ENCODE peak calls at places on chromosomes 4 and X, in nine cellular contexts. K is pancreas, D is lung, H is heart right ventricle, O is lower lobe of right lung, T is bronchial epithelial cell, W is gastrocnemius medialis, R is GM12878, V is right lobe of liver. Y is an unnamed sample. For H3K36me3, the result is how much of the 10 kb centered on the place peaks cover.

GRCh38 chrX:110181459-110182137 is 136.3 kb downstream of the AMMECR1 start:
- DNase-seq in T (no peak), D (no peak), W (no peak), O (no peak), R (no peak), H (no peak), V (no peak), K (no peak), Y (no peak)

GRCh38 chr4:38728651-38729141 is 54.1 kb downstream of the TLR10 start:
- DNase-seq in R (no peak), D (peak), T (peak), H (no peak), W (no peak), O (peak), K (peak), V (no peak), Y (no peak)

GRCh38 chr4:55321707-55322264 is 24.3 kb upstream of the SRD5A3 start:
- DNase-seq in R (peak), H (peak), T (peak), O (no peak), K (peak), W (peak), D (peak), V (no peak), Y (no peak)

GRCh38 chr4:15132739-15133138 is 130.5 kb downstream of the CPEB2 start:
- DNase-seq in T (no peak), R (no peak), V (no peak), D (no peak), O (no peak), W (no peak), H (no peak), K (no peak), Y (no peak)

GRCh38 chr4:87853108-87853507 is 20.3 kb downstream of the MEPE start:
- DNase-seq in O (no peak), R (no peak), T (peak), D (no peak), H (no peak), K (no peak), W (no peak), V (no peak), Y (peak)

GRCh38 chrX:1464282-1465131 is 11.8 kb upstream of the ASMTL start:
- DNase-seq in K (no peak), V (no peak), H (peak), T (no peak), R (no peak), D (peak), W (no peak), O (peak), Y (no peak)

GRCh38 chr4:73859614-73860088 is 6.6 kb downstream of the PF4V1 start:
- DNase-seq in V (no peak), W (no peak), D (no peak), T (no peak), K (no peak), O (no peak), R (no peak), H (no peak), Y (no peak)

GRCh38 chr4:150694438-150694837 is 112.5 kb downstream of the MAB21L2 start:
- DNase-seq in W (no peak), O (no peak), K (no peak), D (no peak), V (no peak), H (no peak), T (no peak), R (no peak), Y (no peak)

GRCh38 chr4:152565338-152565737 is 29.4 kb upstream of the FBXW7 start:
- DNase-seq in R (no peak), H (no peak), O (no peak), D (no peak), K (no peak), V (no peak), W (no peak), T (no peak), Y (no peak)

GRCh38 chr4:130808492-130808891 is 1712.5 kb downstream of the C4orf33 start:
- DNase-seq in W (no peak), K (no peak), V (no peak), H (no peak), T (peak), O (no peak), D (no peak), R (no peak), Y (no peak)

GRCh38 chr4:23106516-23106915 is 413.8 kb downstream of the GBA3 start:
- DNase-seq in K (no peak), D (no peak), V (no peak), T (no peak), O (no peak), H (no peak), R (no peak), W (no peak), Y (no peak)

GRCh38 chr4:65599335-65599734 is 71.0 kb downstream of the EPHA5 start:
- DNase-seq in R (no peak), V (no peak), H (no peak), T (peak), W (no peak), D (no peak), K (no peak), O (no peak), Y (no peak)

GRCh38 chr4:11598591-11598990 is 169.9 kb upstream of the HS3ST1 start:
- DNase-seq in W (no peak), D (no peak), O (no peak), R (no peak), V (no peak), H (no peak), T (peak), K (no peak), Y (no peak)

GRCh38 chr4:37054670-37055069 is 189.9 kb upstream of the NWD2 start:
- DNase-seq in T (no peak), O (no peak), V (no peak), D (no peak), W (no peak), K (no peak), R (no peak), H (no peak), Y (no peak)

GRCh38 chr4:8316251-8316771 is 46.8 kb downstream of the HTRA3 start:
- DNase-seq in O (no peak), R (no peak), K (no peak), D (no peak), T (no peak), W (no peak), V (no peak), H (no peak), Y (no peak)

GRCh38 chrX:129786210-129786651 is 6.5 kb downstream of the SASH3 start:
- DNase-seq in K (no peak), T (no peak), R (peak), H (no peak), W (no peak), O (no peak), V (no peak), D (no peak), Y (no peak)

GRCh38 chr4:185624248-185624568 is 88.9 kb upstream of the PDLIM3 start:
- DNase-seq in V (no peak), H (no peak), R (no peak), D (no peak), T (no peak), O (no peak), W (no peak), K (no peak), Y (no peak)

GRCh38 chr4:56674984-56675383 is 6.1 kb downstream of the HOPX start:
- DNase-seq in O (no peak), V (no peak), T (no peak), K (no peak), R (no peak), W (no peak), H (no peak), D (no peak), Y (no peak)

GRCh38 chrX:66638591-66639500 is at the start of gene EDA2R:
- DNase-seq in T (peak), W (no peak), H (peak), D (peak), R (peak), O (peak), K (peak), V (no peak), Y (peak)

GRCh38 chr4:17613761-17614415 is 553 bp upstream of the MED28 start:
- DNase-seq in V (no peak), K (no peak), W (peak), R (no peak), D (peak), O (no peak), H (no peak), T (peak), Y (peak)

GRCh38 chrX:154378059-154378798 is 866 bp upstream of the EMD start:
- DNase-seq in R (no peak), V (peak), D (peak), K (peak), W (no peak), T (peak), O (peak), H (no peak), Y (no peak)

GRCh38 chr4:6695660-6696581 is 2.2 kb downstream of the S100P start:
- DNase-seq in V (peak), W (no peak), D (peak), O (no peak), K (no peak), T (no peak), R (no peak), H (no peak), Y (no peak)

GRCh38 chr4:87092389-87093141 is 127.9 kb downstream of the KLHL8 start:
- DNase-seq in D (peak), H (peak), R (no peak), T (peak), O (peak), V (peak), K (peak), W (peak), Y (no peak)

GRCh38 chr4:128427832-128428366 is 140.3 kb upstream of the PGRMC2 start:
- DNase-seq in V (no peak), K (peak), R (no peak), H (peak), D (peak), T (peak), O (peak), W (peak), Y (peak)

GRCh38 chr4:74328501-74328900 is 20.2 kb downstream of the EPGN start:
- DNase-seq in H (no peak), D (no peak), V (no peak), W (no peak), K (no peak), T (peak), O (no peak), R (no peak), Y (no peak)

GRCh38 chrX:54492340-54492739 is 3.7 kb downstream of the FGD1 start:
- DNase-seq in K (no peak), D (no peak), V (no peak), R (no peak), O (no peak), T (peak), W (no peak), H (no peak), Y (no peak)

GRCh38 chr4:103786014-103786413 is 66.2 kb upstream of the TACR3 start:
- DNase-seq in O (no peak), D (no peak), T (peak), V (no peak), H (no peak), K (no peak), W (no peak), R (peak), Y (no peak)

GRCh38 chr4:79528241-79528706 is 120.2 kb upstream of the GK2 start:
- DNase-seq in V (no peak), T (peak), O (no peak), W (no peak), D (no peak), R (no peak), K (no peak), H (no peak), Y (no peak)

GRCh38 chr4:1784789-1785591 is 8.1 kb upstream of the FGFR3 start:
- DNase-seq in V (no peak), W (no peak), H (peak), T (no peak), K (no peak), D (no peak), O (no peak), R (no peak), Y (no peak)

GRCh38 chr4:6385288-6385687 is 87.1 kb downstream of the PPP2R2C start:
- DNase-seq in W (no peak), O (no peak), K (no peak), H (no peak), R (no peak), V (no peak), D (no peak), T (no peak), Y (no peak)

GRCh38 chr4:126860308-126860707 is 772.4 kb upstream of the INTU start:
- DNase-seq in H (no peak), O (no peak), K (no peak), R (no peak), V (no peak), T (no peak), W (no peak), D (no peak), Y (no peak)

GRCh38 chrX:21715825-21716224 is 42.1 kb downstream of the SMPX start:
- DNase-seq in V (no peak), R (no peak), K (no peak), H (no peak), D (no peak), O (no peak), T (no peak), W (no peak), Y (no peak)

GRCh38 chrX:2984342-2984741 is 22.0 kb upstream of the ARSH start:
- DNase-seq in W (no peak), K (no peak), V (no peak), O (no peak), D (no peak), H (no peak), T (no peak), R (no peak), Y (no peak)

GRCh38 chr4:169174247-169174646 is 96.5 kb downstream of the SH3RF1 start:
- DNase-seq in V (no peak), O (no peak), W (no peak), T (peak), K (no peak), D (no peak), R (no peak), H (no peak), Y (no peak)

GRCh38 chr4:82560853-82561744 is 689 bp downstream of the TMEM150C start:
- DNase-seq in R (no peak), W (no peak), K (no peak), T (no peak), V (peak), O (no peak), H (no peak), D (no peak), Y (no peak)

GRCh38 chrX:39479856-39480255 is 617.9 kb downstream of the BCOR start:
- DNase-seq in W (no peak), D (no peak), K (no peak), R (no peak), O (no peak), H (no peak), V (no peak), T (peak), Y (no peak)

GRCh38 chrX:39476596-39476995 is 621.2 kb downstream of the BCOR start:
- DNase-seq in T (no peak), W (no peak), O (no peak), K (no peak), D (no peak), V (no peak), R (no peak), H (peak), Y (no peak)

GRCh38 chrX:39475372-39475771 is 622.4 kb downstream of the BCOR start:
- DNase-seq in R (no peak), H (no peak), T (no peak), O (no peak), W (no peak), D (no peak), K (peak), V (no peak), Y (no peak)

GRCh38 chrX:39477031-39477430 is 620.7 kb downstream of the BCOR start:
- DNase-seq in O (no peak), H (no peak), T (no peak), R (no peak), D (no peak), W (no peak), V (no peak), K (no peak), Y (no peak)

GRCh38 chrX:39477438-39478120 is 620.2 kb downstream of the BCOR start:
- DNase-seq in K (peak), H (peak), T (peak), O (peak), V (no peak), R (no peak), W (no peak), D (no peak), Y (no peak)
- TF ChIP-seq CTCF in K (no peak), H (no peak), T (no peak), O (peak), V (no peak), R (peak), W (no peak), D (no peak), Y (no peak)

GRCh38 chr4:138887741-138888140 is 127.8 kb upstream of the NOCT start:
- DNase-seq in O (no peak), R (no peak), H (no peak), V (no peak), D (no peak), T (no peak), K (no peak), W (no peak), Y (no peak)
- H3K4me3 ChIP-seq in O (no peak), R (no peak), H (no peak), V (no peak), D (no peak), T (no peak), K (no peak), W (no peak), Y (no peak)

DNA sequence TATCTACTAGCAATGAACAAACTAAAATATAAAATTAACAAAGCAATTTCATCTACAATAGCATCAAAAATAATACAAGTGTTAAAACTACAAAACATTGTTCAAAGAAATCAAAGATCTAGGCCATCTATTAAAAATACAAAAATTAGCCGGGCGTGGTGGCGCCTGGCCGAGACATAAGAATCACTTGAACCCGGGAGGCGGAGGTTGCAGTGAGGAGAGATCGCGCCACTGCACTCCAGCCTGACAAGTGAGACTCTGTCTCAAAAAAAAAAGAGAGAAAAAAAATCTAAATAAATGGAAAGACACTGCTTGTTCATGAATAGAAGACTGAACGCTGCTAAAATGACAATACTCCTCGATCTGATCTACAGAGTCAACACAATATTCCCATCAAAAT is 139.2 kb downstream of the RBM47 start:
- DNase-seq in D (no peak), K (no peak), V (no peak), R (no peak), O (no peak), W (no peak), T (no peak), H (no peak), Y (no peak)
- H3K36me3 ChIP-seq in D (under half), K (under half), V (under half), R (under half), O (under half), W (under half), T (under half), H (under half), Y (under half)

GRCh38 chr4:183073838-183074145 is 25.3 kb upstream of the WWC2 start:
- DNase-seq in T (no peak), W (no peak), O (no peak), R (no peak), V (no peak), H (no peak), K (no peak), D (no peak), Y (no peak)
- TF ChIP-seq CTCF in T (no peak), W (no peak), O (no peak), R (no peak), V (no peak), H (no peak), K (no peak), D (no peak), Y (no peak)